ENCODE peak calls at places on chromosomes 2 and 18, in eight cellular contexts. D is fibroblast of lung; H is endothelial cell of umbilical vein; B is CD8-positive, alpha-beta T cell; M is RWPE1; N is substantia nigra; X is tibial nerve; V is transverse colon. E is an unnamed sample.

GRCh38 chr2:79670198-79670597 is 157.3 kb downstream of the CTNNA2 start:
- DNase-seq in D (no peak), H (no peak), B (no peak), M (no peak), N (no peak), X (no peak), V (no peak), E (peak)

GRCh38 chr2:240569998-240570530 is 1.8 kb downstream of the RNPEPL1 start:
- DNase-seq in D (no peak), H (no peak), B (no peak), M (no peak), N (no peak), X (no peak), V (peak), E (no peak)

GRCh38 chr18:50629148-50629631 is 69.3 kb downstream of the MAPK4 start:
- DNase-seq in D (no peak), H (no peak), B (no peak), M (peak), N (no peak), X (no peak), V (no peak), E (no peak)

GRCh38 chr18:68724021-68724420 is 9.1 kb upstream of the TMX3 start:
- DNase-seq in D (no peak), H (no peak), B (no peak), M (no peak), N (no peak), X (no peak), V (no peak), E (no peak)

GRCh38 chr18:13051159-13051558 is 60.0 kb downstream of the CEP192 start:
- DNase-seq in D (no peak), H (peak), B (no peak), M (no peak), N (no peak), X (no peak), V (no peak), E (peak)

GRCh38 chr2:232308986-232309385 is 69.6 kb upstream of the ALPP start:
- DNase-seq in D (no peak), H (no peak), B (no peak), M (no peak), N (no peak), X (no peak), V (no peak), E (no peak)

GRCh38 chr2:198375073-198375430 is 570.7 kb downstream of the PLCL1 start:
- DNase-seq in D (no peak), H (no peak), B (no peak), M (no peak), N (no peak), X (no peak), V (no peak), E (no peak)

GRCh38 chr2:29295843-29296242 is 180.6 kb downstream of the CLIP4 start:
- DNase-seq in D (no peak), H (no peak), B (no peak), M (peak), N (no peak), X (no peak), V (no peak), E (no peak)

GRCh38 chr2:68912732-68913131 is 40.0 kb downstream of the GKN2 start:
- DNase-seq in D (no peak), H (no peak), B (peak), M (no peak), N (no peak), X (no peak), V (peak), E (no peak)

GRCh38 chr2:78710632-78711375 is 314.7 kb upstream of the REG3G start:
- DNase-seq in D (no peak), H (no peak), B (no peak), M (no peak), N (no peak), X (no peak), V (no peak), E (no peak)

GRCh38 chr2:3503046-3503445 is 16.3 kb downstream of the ADI1 start:
- DNase-seq in D (no peak), H (no peak), B (no peak), M (no peak), N (no peak), X (no peak), V (no peak), E (no peak)

GRCh38 chr2:192354512-192355244 is 159.9 kb upstream of the TMEFF2 start:
- DNase-seq in D (no peak), H (no peak), B (no peak), M (no peak), N (no peak), X (no peak), V (no peak), E (no peak)

DNA sequence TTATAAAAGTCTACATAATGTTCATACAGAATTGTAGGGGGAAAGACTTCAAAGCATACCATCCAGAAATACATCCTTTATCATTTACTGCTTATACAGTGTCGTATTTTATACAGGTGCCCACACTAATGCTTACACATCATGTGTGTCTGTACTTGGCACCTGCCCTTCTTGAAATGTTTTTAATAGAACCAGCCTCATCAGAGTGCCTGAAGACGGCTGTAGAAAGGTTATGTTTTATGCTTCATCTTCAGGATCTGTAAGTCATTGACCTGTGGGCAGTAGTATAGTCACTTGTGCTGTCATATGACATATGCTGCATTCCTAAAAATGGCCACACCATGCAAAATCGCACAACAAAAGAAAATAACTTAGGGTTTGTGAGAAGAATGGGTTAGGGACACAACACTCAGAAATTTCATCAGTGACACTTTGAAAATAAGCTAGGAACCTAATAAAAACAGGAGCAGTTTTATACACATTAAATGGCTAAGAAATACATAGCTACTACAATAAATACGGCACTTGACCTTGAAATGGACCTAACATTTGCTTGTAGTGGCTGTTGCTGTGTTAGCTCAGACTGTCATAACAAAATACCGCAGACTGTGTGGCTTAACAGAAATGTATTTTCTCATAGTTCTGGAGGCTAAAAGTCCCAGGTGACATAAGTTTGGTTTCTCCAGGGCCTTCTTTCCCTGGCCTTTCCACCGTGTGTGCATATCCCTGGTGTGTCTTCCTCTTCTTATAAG is 112.6 kb downstream of the CERS6 start:
- DNase-seq in D (peak), H (no peak), B (no peak), M (no peak), N (no peak), X (no peak), V (no peak), E (peak)
- H3K27ac ChIP-seq in D (no peak), H (no peak), B (no peak), M (no peak), N (no peak), X (no peak), V (no peak), E (no peak)

GRCh38 chr2:41934323-41935003 is 113.4 kb upstream of the PKDCC start:
- DNase-seq in D (peak), H (no peak), B (no peak), M (no peak), N (no peak), X (no peak), V (no peak), E (peak)
- H3K27ac ChIP-seq in D (peak), H (no peak), B (no peak), M (no peak), N (no peak), X (peak), V (peak), E (peak)

GRCh38 chr18:3284501-3284900 is 22.6 kb downstream of the MYL12B start:
- DNase-seq in D (no peak), H (no peak), B (no peak), M (no peak), N (no peak), X (no peak), V (no peak), E (no peak)
- H3K27ac ChIP-seq in D (no peak), H (no peak), B (no peak), M (peak), N (no peak), X (no peak), V (no peak), E (no peak)

GRCh38 chr2:44295113-44295512 is 19.8 kb downstream of the SLC3A1 start:
- DNase-seq in D (no peak), H (no peak), B (no peak), M (no peak), N (no peak), X (no peak), V (no peak), E (no peak)

GRCh38 chr2:44286884-44287638 is 11.8 kb downstream of the SLC3A1 start:
- DNase-seq in D (no peak), H (no peak), B (no peak), M (no peak), N (no peak), X (no peak), V (no peak), E (no peak)

GRCh38 chr2:44290271-44290670 is 15.0 kb downstream of the SLC3A1 start:
- DNase-seq in D (peak), H (no peak), B (no peak), M (no peak), N (no peak), X (no peak), V (no peak), E (peak)

GRCh38 chr2:44295636-44296359 is 20.5 kb downstream of the SLC3A1 start:
- DNase-seq in D (no peak), H (no peak), B (no peak), M (no peak), N (no peak), X (no peak), V (no peak), E (no peak)

DNA sequence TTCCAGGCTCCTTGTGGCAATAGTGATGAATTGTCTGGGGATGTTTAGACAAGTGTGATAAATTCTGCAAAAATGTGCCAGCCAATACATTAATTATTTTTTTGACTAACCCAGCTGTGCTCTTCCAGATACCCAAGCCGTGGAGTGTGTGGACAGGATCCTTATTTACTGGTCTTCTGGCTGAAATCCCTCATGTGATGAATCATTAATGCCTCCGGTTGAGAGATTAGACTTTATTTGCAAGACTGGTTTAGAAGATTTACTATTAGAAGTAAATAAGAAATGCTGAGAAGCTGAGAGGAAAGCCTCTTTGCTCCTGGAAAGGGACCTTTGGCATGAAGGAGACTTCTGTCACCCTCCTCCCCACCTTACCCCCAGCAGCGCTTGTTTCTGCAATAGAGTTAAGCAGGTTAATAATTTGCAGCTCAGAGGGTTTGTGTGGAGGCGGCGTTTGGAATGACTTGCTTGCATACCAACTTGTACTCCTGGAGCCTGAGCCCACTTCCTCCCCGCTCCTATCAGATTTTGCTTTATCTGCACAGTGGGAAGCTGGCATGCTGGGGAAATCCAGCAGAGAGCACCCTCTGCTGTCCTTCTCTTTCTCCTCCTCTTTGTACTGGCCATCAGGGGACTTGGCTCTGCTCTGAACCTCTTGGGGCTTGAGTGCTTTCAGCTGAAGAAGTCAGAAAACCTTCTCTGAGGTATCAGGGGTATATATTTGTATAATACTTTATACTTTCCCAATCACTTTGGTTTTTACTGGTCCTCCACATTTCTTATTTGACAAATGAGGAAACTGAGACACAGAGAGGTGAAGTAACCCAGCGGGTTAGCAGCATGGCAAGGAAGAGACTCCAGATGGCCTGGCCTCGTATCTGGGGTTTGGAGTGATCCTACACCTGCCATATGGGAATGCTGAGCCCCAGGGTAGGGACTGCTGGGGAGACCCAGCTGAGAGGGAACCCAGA is 16.3 kb downstream of the SLC3A1 start:
- DNase-seq in D (peak), H (peak), B (no peak), M (peak), N (peak), X (no peak), V (peak), E (peak)
- H3K27ac ChIP-seq in D (no peak), H (no peak), B (no peak), M (peak), N (peak), X (no peak), V (peak), E (peak)

GRCh38 chr18:3579701-3580100 is 129.7 kb downstream of the TGIF1 start:
- DNase-seq in D (peak), H (peak), B (no peak), M (no peak), N (no peak), X (no peak), V (no peak), E (peak)
- H3K27ac ChIP-seq in D (peak), H (peak), B (no peak), M (no peak), N (no peak), X (no peak), V (no peak), E (peak)

DNA sequence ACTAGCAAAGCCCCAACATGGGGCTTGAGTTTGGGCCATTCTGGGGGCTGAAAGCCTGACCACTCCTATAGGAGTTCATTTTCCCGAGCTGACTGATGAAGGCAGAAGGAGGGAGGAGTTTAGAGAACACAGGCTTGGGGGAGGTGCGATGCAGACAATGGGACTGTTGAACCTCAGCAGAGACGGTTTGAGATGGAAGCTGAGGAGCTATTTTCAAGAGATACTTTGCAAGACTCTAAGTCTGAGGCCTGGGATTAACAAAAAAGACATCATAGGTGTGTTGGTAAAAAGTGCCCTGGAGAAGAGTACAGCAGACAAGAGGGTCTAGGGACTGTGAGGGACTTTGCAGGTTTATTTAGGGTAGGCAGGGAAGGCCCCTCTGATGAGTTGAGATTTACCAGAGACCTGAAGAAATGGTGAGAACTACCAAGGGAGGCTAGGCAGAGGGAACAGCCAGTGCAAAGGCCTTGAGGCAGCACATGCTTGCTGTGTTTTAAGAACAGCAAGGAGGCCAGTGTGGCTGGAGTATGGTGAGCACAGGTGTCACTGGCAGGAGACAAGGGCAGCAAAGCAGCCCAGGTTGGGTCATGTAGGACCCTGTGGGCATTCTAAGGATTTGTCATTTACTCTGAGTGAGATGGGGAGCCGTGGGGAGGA is 31.6 kb downstream of the PCBP1 start:
- DNase-seq in D (no peak), H (peak), B (no peak), M (no peak), N (no peak), X (no peak), V (no peak), E (no peak)
- H3K27ac ChIP-seq in D (no peak), H (no peak), B (no peak), M (no peak), N (peak), X (peak), V (peak), E (no peak)

GRCh38 chr18:48954837-48955527 is 4.2 kb upstream of the SMAD7 start:
- DNase-seq in D (no peak), H (no peak), B (no peak), M (no peak), N (no peak), X (peak), V (no peak), E (no peak)
- H3K27ac ChIP-seq in D (peak), H (peak), B (no peak), M (peak), N (no peak), X (peak), V (peak), E (no peak)

GRCh38 chr2:149536649-149537048 is 50.9 kb downstream of the MMADHC start:
- DNase-seq in D (no peak), H (no peak), B (no peak), M (no peak), N (no peak), X (no peak), V (no peak), E (peak)
- H3K27ac ChIP-seq in D (no peak), H (no peak), B (no peak), M (no peak), N (no peak), X (no peak), V (no peak), E (no peak)

DNA sequence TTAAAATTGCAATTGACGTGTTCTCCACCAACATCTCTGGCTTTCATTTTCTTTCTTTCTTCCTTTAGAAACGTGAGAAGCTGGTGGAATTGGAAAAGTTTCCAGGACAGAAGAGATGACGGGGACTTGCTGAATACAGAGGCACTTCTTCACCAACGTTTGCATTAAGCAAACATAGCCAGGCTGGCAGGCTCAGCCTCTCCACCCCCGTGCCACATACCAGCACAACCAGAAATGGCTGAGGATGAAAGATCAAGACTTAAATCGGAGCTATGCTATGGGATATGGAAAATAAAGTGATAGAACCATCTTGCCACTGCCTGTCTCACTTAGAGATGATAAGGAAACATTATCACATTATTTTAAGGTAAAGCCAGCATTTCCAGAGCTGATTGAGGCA is 483.3 kb downstream of the BCL11A start:
- DNase-seq in D (no peak), H (no peak), B (no peak), M (no peak), N (no peak), X (no peak), V (no peak), E (no peak)
- H3K27ac ChIP-seq in D (no peak), H (no peak), B (no peak), M (no peak), N (no peak), X (no peak), V (no peak), E (no peak)

GRCh38 chr2:55093381-55093780 is 43.1 kb upstream of the RTN4 start:
- DNase-seq in D (peak), H (peak), B (no peak), M (peak), N (no peak), X (no peak), V (no peak), E (peak)

GRCh38 chr2:55097083-55097461 is 46.8 kb upstream of the RTN4 start:
- DNase-seq in D (no peak), H (no peak), B (no peak), M (no peak), N (no peak), X (no peak), V (no peak), E (no peak)

GRCh38 chr2:55097462-55098410 is 47.5 kb upstream of the RTN4 start:
- DNase-seq in D (peak), H (peak), B (no peak), M (no peak), N (no peak), X (no peak), V (no peak), E (peak)

GRCh38 chr2:55099493-55099877 is 49.2 kb upstream of the RTN4 start:
- DNase-seq in D (no peak), H (no peak), B (no peak), M (no peak), N (no peak), X (no peak), V (no peak), E (no peak)

DNA sequence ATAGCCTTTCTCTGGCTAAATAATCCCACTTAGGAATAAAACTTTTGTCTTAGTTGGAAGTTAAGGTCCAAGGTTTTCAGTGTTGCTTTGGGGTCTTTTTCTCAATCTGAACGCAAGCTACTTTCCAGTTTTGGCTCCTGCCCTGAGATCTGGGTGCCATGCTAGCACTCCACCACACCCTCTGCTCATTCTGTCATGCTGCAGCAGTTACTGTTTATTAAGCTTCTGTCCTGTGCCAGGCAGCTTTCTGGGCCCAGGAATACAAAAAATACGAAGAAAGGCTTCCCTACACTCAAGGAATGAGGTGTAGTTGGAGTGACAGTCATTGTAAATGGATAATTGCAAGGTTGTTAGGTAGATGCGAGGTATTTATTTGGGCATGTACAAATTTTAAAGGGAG is 46.3 kb upstream of the RTN4 start:
- DNase-seq in D (no peak), H (no peak), B (no peak), M (no peak), N (no peak), X (no peak), V (no peak), E (no peak)
- H3K27ac ChIP-seq in D (no peak), H (peak), B (no peak), M (no peak), N (no peak), X (peak), V (peak), E (no peak)